ENCODE peak calls at places on chromosomes 11 and 22, in five cellular contexts. G, T, Q, V and P are unnamed samples.
A peak's percentile ranks its signal among the peaks of the same experiment; 100 is the strongest.

GRCh38 chr22:32888976-32889375 is 87.5 kb downstream of the TIMP3 start:
- DNase-seq in G (no peak), T (no peak), Q (no peak), V (no peak), P (no peak)

GRCh38 chr22:26681395-26681821 is 24.0 kb downstream of the MIAT start:
- DNase-seq in G (no peak), T (no peak), Q (no peak), V (peak; percentile 35), P (no peak)

GRCh38 chr11:66841861-66842260 is 1.4 kb upstream of the RCE1 start:
- DNase-seq in G (no peak), T (no peak), Q (no peak), V (no peak), P (no peak)

GRCh38 chr11:70105755-70106571 is 27.8 kb downstream of the ANO1 start:
- DNase-seq in G (no peak), T (no peak), Q (no peak), V (no peak), P (no peak)

GRCh38 chr11:41235670-41236069 is 223.8 kb downstream of the LRRC4C start:
- DNase-seq in G (no peak), T (no peak), Q (no peak), V (no peak), P (no peak)

GRCh38 chr22:28025333-28025732 is 106.3 kb upstream of the PITPNB start:
- DNase-seq in G (no peak), T (no peak), Q (no peak), V (no peak), P (no peak)

GRCh38 chr22:39723899-39724351 is 153.4 kb downstream of the CACNA1I start:
- DNase-seq in G (no peak), T (no peak), Q (no peak), V (peak; percentile 30), P (no peak)

GRCh38 chr22:27804683-27805297 is 3.2 kb upstream of the MN1 start:
- DNase-seq in G (peak; percentile 49), T (peak; percentile 79), Q (no peak), V (peak; percentile 89), P (peak; percentile 80)

GRCh38 chr22:49440931-49441330 is 386.7 kb downstream of the BRD1 start:
- DNase-seq in G (no peak), T (no peak), Q (no peak), V (no peak), P (no peak)

GRCh38 chr11:122797651-122798050 is 40.6 kb upstream of the CRTAM start:
- DNase-seq in G (no peak), T (no peak), Q (no peak), V (peak; percentile 25), P (no peak)

GRCh38 chr22:43996170-43996980 is 27.7 kb upstream of the PARVB start:
- DNase-seq in G (peak; percentile 70), T (peak; percentile 81), Q (peak; percentile 19), V (no peak), P (no peak)

GRCh38 chr22:27060188-27060587 is 402.8 kb downstream of the MIAT start:
- DNase-seq in G (no peak), T (no peak), Q (no peak), V (no peak), P (no peak)

GRCh38 chr11:76659672-76660532 is 10.6 kb downstream of the LRRC32 start:
- DNase-seq in G (no peak), T (no peak), Q (no peak), V (no peak), P (no peak)

GRCh38 chr11:112042161-112042960 is 17.2 kb downstream of the DLAT start:
- DNase-seq in G (no peak), T (no peak), Q (no peak), V (peak; percentile 82), P (peak; percentile 6)

GRCh38 chr11:48108231-48109045 is 108.2 kb upstream of the OR4B1 start:
- DNase-seq in G (no peak), T (no peak), Q (no peak), V (no peak), P (no peak)

GRCh38 chr11:131311746-131312145 is 58.7 kb upstream of the NTM start:
- DNase-seq in G (no peak), T (no peak), Q (no peak), V (no peak), P (no peak)

GRCh38 chr11:123429336-123429735 is 733 bp upstream of the GRAMD1B start:
- DNase-seq in G (no peak), T (no peak), Q (no peak), V (peak; percentile 96), P (no peak)

GRCh38 chr22:45961679-45962430 is 15.1 kb downstream of the WNT7B start:
- DNase-seq in G (no peak), T (no peak), Q (no peak), V (no peak), P (no peak)

DNA sequence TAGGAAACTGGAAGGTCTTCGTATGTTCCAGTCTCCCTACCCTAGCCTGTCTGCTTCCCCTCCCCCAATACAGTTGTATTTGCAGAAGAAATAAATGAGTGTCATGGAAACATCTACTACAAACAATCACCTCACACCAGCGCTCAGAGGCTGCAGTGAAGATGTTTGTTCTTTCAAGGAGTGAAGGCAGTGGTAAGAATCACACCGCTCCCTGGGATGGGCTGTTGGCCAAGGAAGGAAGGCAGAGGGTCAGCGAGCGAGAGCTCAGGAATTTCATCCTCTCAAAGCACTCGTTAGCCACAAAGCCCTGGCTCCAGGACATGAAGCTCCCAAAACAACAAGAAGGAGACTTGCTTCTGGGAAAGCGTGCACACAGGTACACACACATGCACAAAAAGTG is 1.2 kb upstream of the IGSF9B start:
- DNase-seq in G (no peak), T (no peak), Q (no peak), V (no peak), P (no peak)
- H3K27ac ChIP-seq in G (no peak overlapping the region), T (no peak overlapping the region), Q (peak overlapping the region; percentile 87), V (no peak overlapping the region), P (no peak overlapping the region)

DNA sequence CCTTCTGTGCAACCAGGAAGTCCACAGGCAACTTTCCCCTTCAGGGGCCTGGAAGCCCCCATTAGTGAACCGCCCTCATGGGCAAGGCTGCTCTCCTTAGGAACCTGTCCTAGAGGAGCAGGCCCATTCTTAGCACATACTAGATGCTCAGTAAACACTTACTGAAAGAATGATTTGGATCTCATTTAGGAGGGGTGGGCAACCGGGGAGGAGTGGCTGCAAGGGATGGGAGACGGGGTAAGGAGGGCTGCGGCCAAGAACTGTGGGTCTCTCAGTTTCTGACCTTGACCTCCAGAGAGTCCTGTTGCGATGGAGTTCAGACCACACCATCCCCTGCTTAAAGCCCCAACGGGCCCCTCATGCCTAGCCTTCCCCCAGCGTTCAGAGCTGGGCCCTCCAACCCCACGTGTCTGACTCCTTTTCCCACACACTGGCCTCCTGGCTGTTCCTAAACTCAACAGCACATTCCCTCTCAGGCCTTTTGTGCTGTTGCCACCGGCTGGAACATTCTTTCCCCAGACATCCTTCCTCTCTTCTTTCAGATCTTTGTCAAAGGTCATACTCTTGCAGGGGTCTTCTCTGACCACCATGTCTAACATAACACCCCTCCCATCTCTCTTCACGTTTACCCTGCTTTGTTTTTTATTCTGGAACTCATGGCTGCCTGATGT is 20.7 kb upstream of the PICK1 start:
- DNase-seq in G (no peak), T (no peak), Q (no peak), V (no peak), P (no peak)
- H3K4me3 ChIP-seq in G (no peak overlapping the region), T (no peak overlapping the region), Q (no peak overlapping the region), V (no peak overlapping the region), P (no peak overlapping the region)

GRCh38 chr11:126602349-126602940 is 247.0 kb downstream of the ST3GAL4 start:
- DNase-seq in G (no peak), T (no peak), Q (no peak), V (no peak), P (no peak)

GRCh38 chr11:126603486-126603885 is 248.0 kb downstream of the ST3GAL4 start:
- DNase-seq in G (no peak), T (no peak), Q (no peak), V (no peak), P (no peak)

GRCh38 chr11:126604461-126604860 is 249.0 kb downstream of the ST3GAL4 start:
- DNase-seq in G (no peak), T (no peak), Q (no peak), V (no peak), P (peak; percentile 21)

GRCh38 chr11:126601550-126602215 is 246.2 kb downstream of the ST3GAL4 start:
- DNase-seq in G (no peak), T (no peak), Q (no peak), V (no peak), P (no peak)

GRCh38 chr11:126602993-126603392 is 247.5 kb downstream of the ST3GAL4 start:
- DNase-seq in G (no peak), T (no peak), Q (no peak), V (no peak), P (no peak)
- H3K27me3 ChIP-seq in G (no peaks in the 10 kb centered on the region), T (no peaks in the 10 kb centered on the region), Q (no peaks in the 10 kb centered on the region), V (no peaks in the 10 kb centered on the region), P (peaks cover 4% of the 10 kb centered on the region)

DNA sequence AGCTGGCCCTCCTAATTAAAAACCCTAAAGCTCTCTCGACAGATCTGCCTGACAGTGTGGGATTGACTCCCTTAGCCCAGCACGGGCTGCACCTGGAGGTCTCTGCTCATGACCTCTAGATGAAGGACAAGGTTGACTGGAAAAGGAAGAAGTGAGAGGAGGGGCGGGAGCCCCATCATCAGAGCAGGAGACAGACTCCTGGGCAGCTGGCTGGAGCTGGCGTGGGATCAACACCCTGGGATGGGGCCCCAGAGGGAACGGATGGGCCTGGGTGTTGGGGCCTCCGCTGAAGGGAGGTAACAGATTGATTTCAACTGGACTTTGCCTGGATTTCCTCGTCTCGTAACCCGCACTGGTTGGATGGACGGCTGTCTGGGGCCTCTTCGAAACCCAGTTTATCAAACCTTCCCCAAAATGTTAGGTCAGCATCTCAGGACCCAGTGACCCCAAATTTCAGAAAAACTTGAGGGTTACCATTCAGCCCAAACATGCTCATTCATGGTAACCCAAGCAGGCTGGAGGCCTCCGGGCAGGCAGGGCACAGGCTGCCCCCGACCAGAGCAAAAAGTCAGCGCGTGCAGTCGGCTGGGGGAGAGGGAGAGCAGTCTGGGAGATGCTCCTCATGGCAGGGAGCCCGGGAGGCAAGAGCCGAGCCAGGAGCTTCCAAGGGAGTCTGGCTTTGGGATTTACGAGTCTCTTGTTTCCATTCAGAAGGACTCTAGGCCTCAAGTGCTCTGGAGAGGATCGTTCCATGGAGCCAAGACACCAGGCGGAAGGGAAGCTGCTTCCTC is 45.9 kb downstream of the RPUSD4 start:
- DNase-seq in G (no peak), T (no peak), Q (no peak), V (no peak), P (no peak)
- H3K27ac ChIP-seq in G (no peak overlapping the region), T (no peak overlapping the region), Q (no peak overlapping the region), V (no peak overlapping the region), P (no peak overlapping the region)

GRCh38 chr11:31824791-31825452 is 13.8 kb upstream of the PAX6 start:
- DNase-seq in G (no peak), T (no peak), Q (no peak), V (no peak), P (no peak)
- H3K4me3 ChIP-seq in G (no peak overlapping the region), T (no peak overlapping the region), Q (no peak overlapping the region), V (no peak overlapping the region), P (no peak overlapping the region)

GRCh38 chr11:14314127-14314526 is 44.9 kb downstream of the RRAS2 start:
- DNase-seq in G (no peak), T (no peak), Q (no peak), V (no peak), P (no peak)
- H3K27me3 ChIP-seq in G (no peaks in the 10 kb centered on the region), T (no peaks in the 10 kb centered on the region), Q (no peaks in the 10 kb centered on the region), V (no peaks in the 10 kb centered on the region), P (no peaks in the 10 kb centered on the region)